ENCODE peak calls at places on chromosomes 5 and 9, in four cellular contexts. W is fibroblast of the conjunctiva, Q is sigmoid colon, P is AG04449. O is an unnamed sample.

GRCh38 chr9:88818495-88819201 is 172.6 kb upstream of the S1PR3 start:
- DNase-seq in W (peak; percentile 21), Q (no peak), P (no peak), O (no peak)

GRCh38 chr5:77843570-77844407 is 67.7 kb upstream of the TBCA start:
- DNase-seq in W (no peak), Q (no peak), P (no peak), O (peak; percentile 55)

GRCh38 chr9:70924380-70924779 is 197.0 kb downstream of the TRPM3 start:
- DNase-seq in W (peak; percentile 84), Q (no peak), P (peak; percentile 80), O (no peak)

GRCh38 chr9:136527721-136528710 is 17.8 kb downstream of the NOTCH1 start:
- DNase-seq in W (no peak), Q (no peak), P (no peak), O (no peak)

GRCh38 chr9:75333624-75334023 is 245.3 kb downstream of the OSTF1 start:
- DNase-seq in W (no peak), Q (no peak), P (no peak), O (no peak)

GRCh38 chr5:10521466-10522223 is 42.2 kb upstream of the ANKRD33B start:
- DNase-seq in W (no peak), Q (no peak), P (no peak), O (no peak)

GRCh38 chr5:59254055-59254687 is 639.4 kb downstream of the PDE4D start:
- DNase-seq in W (no peak), Q (no peak), P (no peak), O (no peak)

GRCh38 chr9:84325347-84325982 is 15.1 kb downstream of the SLC28A3 start:
- DNase-seq in W (no peak), Q (no peak), P (no peak), O (no peak)

GRCh38 chr5:1745806-1746370 is 53.7 kb downstream of the MRPL36 start:
- DNase-seq in W (no peak), Q (no peak), P (no peak), O (peak; percentile 56)

GRCh38 chr5:1268666-1269065 is 26.2 kb downstream of the TERT start:
- DNase-seq in W (no peak), Q (no peak), P (no peak), O (no peak)

GRCh38 chr9:6759114-6759977 is 1.6 kb downstream of the KDM4C start:
- DNase-seq in W (peak; percentile 78), Q (no peak), P (no peak), O (no peak)

GRCh38 chr5:114055810-114056476 is 305.9 kb upstream of the KCNN2 start:
- DNase-seq in W (no peak), Q (no peak), P (no peak), O (no peak)

GRCh38 chr9:134591082-134591571 is 50.5 kb upstream of the COL5A1 start:
- DNase-seq in W (no peak), Q (no peak), P (no peak), O (no peak)

GRCh38 chr5:43627028-43627427 is 24.0 kb downstream of the NNT start:
- DNase-seq in W (peak; percentile 43), Q (no peak), P (no peak), O (no peak)

GRCh38 chr5:147188200-147189108 is 46.4 kb upstream of the STK32A start:
- DNase-seq in W (peak; percentile 40), Q (no peak), P (no peak), O (no peak)

GRCh38 chr9:97318433-97318832 is 11.0 kb downstream of the CCDC180 start:
- DNase-seq in W (no peak), Q (no peak), P (no peak), O (no peak)

GRCh38 chr9:96008502-96009222 is 133.2 kb downstream of the ERCC6L2 start:
- DNase-seq in W (no peak), Q (no peak), P (no peak), O (no peak)

GRCh38 chr9:114880276-114880891 is 50.0 kb downstream of the TNFSF8 start:
- DNase-seq in W (no peak), Q (no peak), P (no peak), O (no peak)

GRCh38 chr9:96719538-96720315 is 58.2 kb downstream of the ZNF510 start:
- DNase-seq in W (no peak), Q (no peak), P (no peak), O (no peak)

GRCh38 chr5:60613826-60614225 is 86.1 kb downstream of the DEPDC1B start:
- DNase-seq in W (no peak), Q (no peak), P (no peak), O (no peak)

GRCh38 chr5:158207733-158208132 is 348.8 kb upstream of the CLINT1 start:
- DNase-seq in W (no peak), Q (no peak), P (no peak), O (no peak)

GRCh38 chr9:104080983-104081382 is 13.1 kb upstream of the SMC2 start:
- DNase-seq in W (no peak), Q (no peak), P (no peak), O (no peak)

GRCh38 chr5:25181249-25181648 is 536.5 kb upstream of the CDH10 start:
- DNase-seq in W (no peak), Q (no peak), P (no peak), O (peak; percentile 21)

GRCh38 chr5:132461235-132461634 is 29.3 kb downstream of the IRF1 start:
- DNase-seq in W (no peak), Q (no peak), P (no peak), O (no peak)

GRCh38 chr5:1785984-1786383 is 13.7 kb downstream of the MRPL36 start:
- DNase-seq in W (no peak), Q (peak; percentile 60), P (no peak), O (no peak)

GRCh38 chr5:168893231-168893630 is 314.1 kb upstream of the PANK3 start:
- DNase-seq in W (no peak), Q (no peak), P (no peak), O (no peak)

GRCh38 chr5:135120951-135121350 is 86.9 kb upstream of the PITX1 start:
- DNase-seq in W (no peak), Q (no peak), P (no peak), O (no peak)

GRCh38 chr9:134641989-134642384 is 384 bp downstream of the COL5A1 start:
- DNase-seq in W (no peak), Q (no peak), P (no peak), O (no peak)

GRCh38 chr5:132265336-132266030 is 8.0 kb downstream of the PDLIM4 start:
- DNase-seq in W (peak; percentile 89), Q (peak; percentile 91), P (peak; percentile 87), O (peak; percentile 56)

GRCh38 chr9:75185585-75186170 is 97.4 kb downstream of the OSTF1 start:
- DNase-seq in W (no peak), Q (no peak), P (no peak), O (peak; percentile 60)

GRCh38 chr5:65034029-65034781 is 265.5 kb downstream of the CWC27 start:
- DNase-seq in W (no peak), Q (no peak), P (no peak), O (peak; percentile 37)

GRCh38 chr5:5198111-5198510 is 58.0 kb downstream of the ADAMTS16 start:
- DNase-seq in W (no peak), Q (no peak), P (no peak), O (no peak)

O was measured in left lung.